ENCODE peak calls at places on chromosome 10, in six cellular contexts. A is GM12865, B is cardiac muscle cell, Q is foreskin fibroblast, V is BE2C, O is natural killer cell. T is an unnamed sample.

GRCh38 chr10:132396495-132397035 is 435 bp upstream of the PWWP2B start:
- DNase-seq in Q (no peak), B (peak; percentile 86), A (peak; percentile 41), O (peak; percentile 75), V (peak; percentile 81), T (peak; percentile 87)

GRCh38 chr10:78713659-78714058 is 355.1 kb upstream of the ZMIZ1 start:
- DNase-seq in Q (no peak), B (no peak), A (no peak), V (no peak), O (no peak), T (no peak)

GRCh38 chr10:132397036-132397541 is at the start of gene PWWP2B:
- DNase-seq in Q (no peak), B (peak; percentile 69), O (peak; percentile 64), V (peak; percentile 60), A (peak; percentile 26), T (peak; percentile 86)

GRCh38 chr10:10662720-10663467 is 354.8 kb upstream of the CELF2 start:
- DNase-seq in V (no peak), Q (no peak), B (no peak), O (no peak), A (no peak), T (no peak)

GRCh38 chr10:70753841-70754621 is 31.1 kb downstream of the TBATA start:
- DNase-seq in B (peak; percentile 19), A (no peak), V (no peak), O (no peak), Q (no peak), T (no peak)

GRCh38 chr10:30812018-30812851 is 182.7 kb upstream of the LYZL2 start:
- DNase-seq in Q (peak; percentile 83), O (no peak), B (no peak), A (no peak), V (peak; percentile 28), T (no peak)

GRCh38 chr10:77334501-77334900 is 303.1 kb downstream of the KCNMA1 start:
- DNase-seq in O (no peak), A (no peak), B (no peak), Q (no peak), V (no peak), T (no peak)

GRCh38 chr10:103758294-103758681 is 97.1 kb downstream of the SH3PXD2A start:
- DNase-seq in B (no peak), A (no peak), Q (peak; percentile 53), O (no peak), V (no peak), T (no peak)

GRCh38 chr10:86971146-86971991 is 3.1 kb downstream of the ADIRF start:
- DNase-seq in O (peak; percentile 85), Q (peak; percentile 90), V (no peak), A (peak; percentile 95), B (peak; percentile 79), T (peak; percentile 93)

GRCh38 chr10:119222966-119223386 is 15.6 kb downstream of the GRK5 start:
- DNase-seq in V (no peak), A (no peak), B (no peak), O (no peak), Q (no peak), T (no peak)

GRCh38 chr10:51397695-51398094 is 301.7 kb downstream of the CSTF2T start:
- DNase-seq in A (no peak), B (no peak), O (no peak), Q (peak; percentile 72), V (no peak), T (no peak)

GRCh38 chr10:84339025-84339424 is 10.6 kb downstream of the CCSER2 start:
- DNase-seq in Q (no peak), B (no peak), A (no peak), V (no peak), O (no peak), T (no peak)

GRCh38 chr10:43384252-43385221 is 13.1 kb downstream of the FXYD4 start:
- DNase-seq in O (no peak), B (no peak), A (peak; percentile 39), Q (no peak), V (no peak), T (no peak)

GRCh38 chr10:100330128-100330527 is at the start of gene PKD2L1:
- DNase-seq in V (no peak), A (no peak), Q (no peak), B (no peak), O (no peak), T (no peak)

GRCh38 chr10:89609730-89610393 is 35.2 kb downstream of the PANK1 start:
- DNase-seq in Q (no peak), O (no peak), A (peak; percentile 78), B (peak; percentile 25), V (no peak), T (peak; percentile 45)
- TF ChIP-seq CTCF in Q (no peak), O (no peak), A (no peak), B (no peak), V (no peak), T (no peak)

DNA sequence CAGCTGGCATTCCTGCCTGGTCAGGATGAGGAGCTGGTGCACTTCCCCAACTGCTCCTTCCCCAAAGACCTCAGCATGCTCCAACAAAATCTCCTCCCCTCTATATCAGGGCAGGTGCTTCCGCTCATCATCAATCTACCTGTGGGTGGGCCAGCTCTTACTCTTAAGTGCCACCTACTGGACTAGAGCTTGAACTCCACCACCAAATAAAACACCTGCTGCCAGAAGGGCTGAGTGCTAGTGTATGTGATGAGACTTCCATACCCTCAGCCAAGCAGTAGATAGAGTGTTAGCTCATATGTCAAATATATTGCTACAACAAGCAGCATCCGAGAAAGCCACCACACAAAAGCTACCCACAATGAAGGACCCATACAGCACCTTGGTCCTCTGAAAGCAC is 264.3 kb downstream of the RNLS start:
- DNase-seq in Q (no peak), A (peak; percentile 44), O (no peak), B (no peak), V (peak; percentile 9), T (no peak)
- TF ChIP-seq CTCF in Q (no peak), A (peak; percentile 8), O (no peak), B (no peak), V (peak; percentile 54), T (no peak)

DNA sequence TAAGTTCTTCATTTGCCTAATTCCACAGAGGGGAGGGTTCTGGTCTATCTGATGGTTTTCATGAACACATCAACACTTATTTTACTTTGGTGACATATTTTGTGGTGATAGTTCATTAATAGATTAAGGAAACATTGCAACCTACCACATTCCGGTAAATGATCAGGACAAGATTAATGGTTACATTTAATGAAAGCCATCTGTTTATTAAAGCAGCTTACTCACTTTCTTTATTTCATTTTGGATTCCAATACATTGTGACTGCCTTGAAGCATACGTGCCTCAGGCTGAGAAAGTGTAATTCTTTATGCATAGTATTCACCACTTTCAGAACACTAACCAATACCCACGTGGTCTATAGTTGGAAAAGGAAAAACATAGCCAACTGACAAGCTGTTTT is 101.0 kb downstream of the SKIDA1 start:
- DNase-seq in A (no peak), O (no peak), Q (peak; percentile 68), V (no peak), B (no peak), T (no peak)
- TF ChIP-seq CTCF in A (no peak), O (no peak), Q (no peak), V (no peak), B (no peak), T (no peak)

DNA sequence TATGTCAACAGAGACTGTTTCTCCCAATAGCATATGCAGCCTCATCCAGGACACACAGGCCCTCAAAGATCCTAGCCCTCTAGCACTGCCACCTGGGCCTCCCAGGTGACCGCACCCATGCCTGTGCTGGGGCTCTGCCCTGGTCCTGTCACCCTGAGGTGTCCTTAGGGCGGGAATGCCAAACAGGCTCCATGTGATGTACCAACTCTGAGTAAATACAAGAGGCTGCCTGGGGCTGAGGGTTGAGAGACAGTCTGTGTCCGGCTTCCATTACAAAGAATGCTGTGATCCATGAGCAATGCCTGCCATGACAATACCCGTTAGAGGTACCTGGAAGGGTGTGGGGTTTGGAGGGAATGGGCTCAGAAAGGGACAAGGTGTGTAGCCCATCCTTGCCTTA is 83.0 kb upstream of the KAT6B start:
- DNase-seq in A (no peak), V (no peak), B (no peak), Q (no peak), O (no peak), T (no peak)
- TF ChIP-seq CTCF in A (no peak), V (no peak), B (no peak), Q (no peak), O (no peak), T (no peak)

DNA sequence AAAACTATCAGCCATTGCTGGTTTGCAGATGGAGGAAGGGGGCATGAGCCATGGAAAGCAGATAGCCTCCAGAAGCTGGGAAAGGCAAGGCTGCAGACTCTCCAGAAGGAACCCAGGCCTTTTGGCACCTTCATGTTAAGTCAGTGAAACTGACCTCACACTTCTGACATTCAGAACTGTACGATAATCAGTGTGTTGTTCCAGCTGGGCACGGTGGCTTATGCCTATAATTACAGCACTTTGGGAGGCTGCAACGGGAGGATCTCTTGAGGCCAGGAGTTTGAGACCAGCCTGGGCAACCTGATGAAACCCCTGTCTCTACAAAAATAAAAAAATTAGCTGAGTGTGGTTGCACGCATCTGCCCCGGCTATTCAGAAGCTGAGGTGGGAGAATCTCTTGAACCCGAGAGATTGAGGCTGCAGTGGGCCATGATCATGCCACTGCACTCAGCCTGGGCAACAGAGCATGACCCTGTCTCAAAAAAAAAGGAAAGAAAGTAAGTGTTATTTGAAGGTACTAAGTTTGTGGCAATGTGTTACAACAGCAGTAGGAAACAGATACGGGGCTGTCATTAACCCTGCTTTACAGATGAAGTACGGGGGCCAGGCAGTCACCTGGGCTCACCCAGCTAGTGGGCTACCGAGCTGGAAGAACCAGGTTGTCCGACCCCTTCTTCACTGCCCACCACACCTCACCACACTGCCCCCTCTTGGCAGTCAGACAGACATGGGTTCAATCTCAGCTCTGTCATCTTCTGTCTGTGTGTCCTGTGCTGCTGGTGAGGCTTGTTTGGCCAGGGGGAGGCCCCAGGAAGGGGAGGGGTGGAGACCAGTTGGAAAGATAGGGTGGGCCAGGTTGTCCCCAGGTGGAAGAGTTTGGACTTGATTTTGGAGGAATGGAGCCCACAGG is 18.3 kb downstream of the CHST3 start:
- DNase-seq in V (no peak), A (no peak), O (no peak), B (no peak), Q (no peak), T (no peak)
- TF ChIP-seq CTCF in V (no peak), A (no peak), O (no peak), B (no peak), Q (no peak), T (no peak)

GRCh38 chr10:91642831-91643692 is 10.2 kb upstream of the PPP1R3C start:
- DNase-seq in Q (peak; percentile 68), O (no peak), B (no peak), V (no peak), A (no peak), T (no peak)

GRCh38 chr10:91643700-91644099 is 10.8 kb upstream of the PPP1R3C start:
- DNase-seq in A (peak; percentile 6), V (peak; percentile 13), O (no peak), B (no peak), Q (no peak), T (no peak)
- TF ChIP-seq CTCF in A (peak; percentile 20), V (peak; percentile 40), O (no peak), B (peak; percentile 28), Q (no peak), T (no peak)

GRCh38 chr10:813286-813685 is 118.2 kb downstream of the LARP4B start:
- DNase-seq in B (no peak), A (no peak), O (no peak), Q (no peak), V (no peak), T (no peak)
- TF ChIP-seq CTCF in B (no peak), A (no peak), O (no peak), Q (no peak), V (no peak), T (no peak)